ENCODE peak calls at places on chromosomes 4 and X, in six cellular contexts. F is small intestine, G is heart left ventricle, L is upper lobe of right lung, U is NB4, Y is cardiac fibroblast. N is an unnamed sample.

GRCh38 chr4:141346144-141346543 is 125.4 kb downstream of the ZNF330 start:
- DNase-seq in F (peak; percentile 53), G (no peak), L (no peak), U (peak; percentile 48), Y (peak; percentile 82), N (peak; percentile 75)

GRCh38 chr4:108355523-108356208 is 186.9 kb upstream of the LEF1 start:
- DNase-seq in F (no peak), G (no peak), L (no peak), U (no peak), Y (no peak), N (no peak)

GRCh38 chr4:7324651-7325121 is 110.0 kb downstream of the PSAPL1 start:
- DNase-seq in F (no peak), G (peak; percentile 18), L (no peak), U (peak; percentile 23), Y (no peak), N (no peak)

GRCh38 chr4:124212835-124213640 is 499.5 kb downstream of the ANKRD50 start:
- DNase-seq in F (no peak), G (no peak), L (no peak), U (no peak), Y (peak; percentile 59), N (peak; percentile 45)

GRCh38 chr4:123638834-123639233 is 242.2 kb downstream of the SPRY1 start:
- DNase-seq in F (no peak), G (no peak), L (no peak), U (no peak), Y (no peak), N (no peak)

GRCh38 chrX:52217494-52218160 is 32.9 kb downstream of the MAGED4 start:
- DNase-seq in F (no peak), G (no peak), L (no peak), U (no peak), Y (no peak), N (no peak)

GRCh38 chr4:129246850-129247542 is 151.0 kb downstream of the C4orf33 start:
- DNase-seq in F (no peak), G (no peak), L (no peak), U (no peak), Y (no peak), N (no peak)

GRCh38 chr4:118955515-118955914 is 66.9 kb downstream of the SYNPO2 start:
- DNase-seq in F (no peak), G (no peak), L (no peak), U (no peak), Y (no peak), N (peak; percentile 72)

GRCh38 chr4:128512767-128513322 is 225.2 kb upstream of the PGRMC2 start:
- DNase-seq in F (no peak), G (no peak), L (no peak), U (peak; percentile 89), Y (no peak), N (no peak)

GRCh38 chr4:34492414-34492813 is 1751.9 kb downstream of the ARAP2 start:
- DNase-seq in F (no peak), G (no peak), L (no peak), U (peak; percentile 26), Y (no peak), N (no peak)

GRCh38 chr4:127140306-127140705 is 492.5 kb upstream of the INTU start:
- DNase-seq in F (no peak), G (no peak), L (no peak), U (no peak), Y (peak; percentile 42), N (peak; percentile 68)

GRCh38 chr4:101019941-101020401 is 327.4 kb downstream of the PPP3CA start:
- DNase-seq in F (peak; percentile 59), G (no peak), L (no peak), U (no peak), Y (no peak), N (no peak)

GRCh38 chr4:183558873-183559272 is 54.0 kb downstream of the ING2 start:
- DNase-seq in F (no peak), G (no peak), L (no peak), U (no peak), Y (no peak), N (no peak)

GRCh38 chr4:8016527-8016926 is 76.9 kb upstream of the AFAP1 start:
- DNase-seq in F (no peak), G (no peak), L (no peak), U (no peak), Y (no peak), N (no peak)

GRCh38 chr4:105210901-105211300 is 64.2 kb downstream of the TET2 start:
- DNase-seq in F (peak; percentile 86), G (no peak), L (no peak), U (no peak), Y (no peak), N (no peak)

GRCh38 chr4:23938796-23939195 is 48.9 kb upstream of the PPARGC1A start:
- DNase-seq in F (no peak), G (no peak), L (no peak), U (no peak), Y (no peak), N (no peak)

GRCh38 chr4:150694438-150694837 is 112.5 kb downstream of the MAB21L2 start:
- DNase-seq in F (no peak), G (no peak), L (no peak), U (no peak), Y (no peak), N (no peak)

GRCh38 chrX:25175743-25176142 is 160.0 kb upstream of the ARX start:
- DNase-seq in F (no peak), G (no peak), L (no peak), U (no peak), Y (no peak), N (no peak)

GRCh38 chrX:41921492-41922124 is 1.7 kb downstream of the CASK start:
- DNase-seq in F (peak; percentile 33), G (no peak), L (no peak), U (peak; percentile 52), Y (peak; percentile 64), N (peak; percentile 27)
- H3K4me3 ChIP-seq in F (peak overlapping the region; percentile 65), G (peak overlapping the region; percentile 37), L (peak overlapping the region; percentile 63), U (no peak overlapping the region), Y (peak overlapping the region; percentile 72), N (peak overlapping the region; percentile 67)

DNA sequence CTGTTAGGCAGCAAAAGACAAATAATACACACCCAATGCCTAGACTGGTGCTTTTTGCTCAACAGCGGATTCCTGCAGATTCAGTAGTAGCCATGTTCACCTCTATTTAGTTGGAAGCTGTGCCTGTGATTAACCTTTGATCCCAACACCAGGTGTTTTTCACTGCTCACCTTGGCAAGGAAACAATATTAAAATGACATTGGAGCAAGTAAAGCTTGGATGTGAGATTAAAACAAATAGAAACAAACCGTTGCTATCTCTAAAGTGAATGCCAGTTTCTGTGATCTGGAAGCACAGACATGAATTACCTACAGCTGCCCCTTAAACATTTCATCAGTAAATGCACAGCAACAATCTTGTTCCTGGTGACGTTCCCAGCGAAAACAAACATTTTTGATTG is 35.7 kb downstream of the MAGEB17 start:
- DNase-seq in F (peak; percentile 71), G (no peak), L (no peak), U (no peak), Y (no peak), N (no peak)
- H3K4me3 ChIP-seq in F (no peak overlapping the region), G (no peak overlapping the region), L (no peak overlapping the region), U (no peak overlapping the region), Y (no peak overlapping the region), N (no peak overlapping the region)

GRCh38 chrX:134803551-134804183 is 145.4 kb upstream of the PLAC1 start:
- DNase-seq in F (peak; percentile 14), G (no peak), L (no peak), U (peak; percentile 52), Y (no peak), N (no peak)

GRCh38 chrX:134807039-134807729 is 148.9 kb upstream of the PLAC1 start:
- DNase-seq in F (peak; percentile 93), G (peak; percentile 91), L (peak; percentile 92), U (peak; percentile 96), Y (peak; percentile 88), N (peak; percentile 90)

GRCh38 chrX:134803060-134803459 is 144.8 kb upstream of the PLAC1 start:
- DNase-seq in F (no peak), G (no peak), L (no peak), U (peak; percentile 34), Y (no peak), N (no peak)

GRCh38 chrX:134806707-134807038 is 148.4 kb upstream of the PLAC1 start:
- DNase-seq in F (no peak), G (no peak), L (no peak), U (no peak), Y (no peak), N (no peak)

GRCh38 chrX:134804779-134805178 is 146.5 kb upstream of the PLAC1 start:
- DNase-seq in F (no peak), G (no peak), L (no peak), U (no peak), Y (no peak), N (no peak)
- H3K4me3 ChIP-seq in F (no peak overlapping the region), G (no peak overlapping the region), L (no peak overlapping the region), U (no peak overlapping the region), Y (no peak overlapping the region), N (no peak overlapping the region)

GRCh38 chrX:40088299-40088625 is 9.5 kb downstream of the BCOR start:
- DNase-seq in F (no peak), G (no peak), L (no peak), U (no peak), Y (no peak), N (no peak)
- H3K4me3 ChIP-seq in F (no peak overlapping the region), G (no peak overlapping the region), L (no peak overlapping the region), U (no peak overlapping the region), Y (no peak overlapping the region), N (no peak overlapping the region)

GRCh38 chr4:156084312-156084811 is 130.7 kb upstream of the CTSO start:
- DNase-seq in F (no peak), G (no peak), L (no peak), U (no peak), Y (no peak), N (no peak)
- H3K4me3 ChIP-seq in F (no peak overlapping the region), G (no peak overlapping the region), L (no peak overlapping the region), U (no peak overlapping the region), Y (no peak overlapping the region), N (no peak overlapping the region)

GRCh38 chr4:38752393-38752961 is 30.3 kb downstream of the TLR10 start:
- DNase-seq in F (no peak), G (no peak), L (no peak), U (peak; percentile 68), Y (peak; percentile 62), N (peak; percentile 78)
- H3K4me3 ChIP-seq in F (no peak overlapping the region), G (no peak overlapping the region), L (no peak overlapping the region), U (no peak overlapping the region), Y (peak overlapping the region; percentile 4), N (no peak overlapping the region)

GRCh38 chrX:53442322-53442631 is 8.1 kb upstream of the HSD17B10 start:
- DNase-seq in F (no peak), G (no peak), L (no peak), U (peak; percentile 93), Y (no peak), N (no peak)
- H3K4me3 ChIP-seq in F (no peak overlapping the region), G (no peak overlapping the region), L (no peak overlapping the region), U (peak overlapping the region; percentile 77), Y (no peak overlapping the region), N (no peak overlapping the region)